ENCODE peak calls at places on chromosomes 2 and 18, in four cellular contexts. One of them, this sample, is unnamed. For H3K36me3, the result is how much of the 10 kb centered on the place peaks cover.

GRCh38 chr2:217622205-217622621 is 380.6 kb downstream of the TNS1 start:
- DNase-seq in stomach: no peak
- DNase-seq in NT2/D1: peak
- DNase-seq in pancreas: no peak
- DNase-seq in this sample: peak

GRCh38 chr2:174176898-174177297 is 71.4 kb downstream of the OLA1 start:
- DNase-seq in stomach: no peak
- DNase-seq in NT2/D1: no peak
- DNase-seq in pancreas: no peak
- DNase-seq in this sample: no peak

GRCh38 chr2:71721362-71721665 is 268.0 kb downstream of the DYSF start:
- DNase-seq in stomach: no peak
- DNase-seq in NT2/D1: no peak
- DNase-seq in pancreas: no peak
- DNase-seq in this sample: no peak

GRCh38 chr18:5294618-5295230 is 802 bp downstream of the ZBTB14 start:
- DNase-seq in stomach: peak
- DNase-seq in NT2/D1: peak
- DNase-seq in pancreas: peak
- DNase-seq in this sample: no peak

GRCh38 chr2:60530660-60531276 is 22.7 kb downstream of the BCL11A start:
- DNase-seq in stomach: peak
- DNase-seq in NT2/D1: no peak
- DNase-seq in pancreas: peak
- DNase-seq in this sample: no peak

GRCh38 chr2:18078206-18078605 is 199.7 kb downstream of the KCNS3 start:
- DNase-seq in stomach: no peak
- DNase-seq in NT2/D1: no peak
- DNase-seq in pancreas: no peak
- DNase-seq in this sample: no peak

GRCh38 chr2:235981629-235982028 is 186.6 kb downstream of the GBX2 start:
- DNase-seq in stomach: no peak
- DNase-seq in NT2/D1: peak
- DNase-seq in pancreas: no peak
- DNase-seq in this sample: peak

GRCh38 chr2:233479616-233480489 is 86.7 kb downstream of the USP40 start:
- DNase-seq in stomach: no peak
- DNase-seq in NT2/D1: no peak
- DNase-seq in pancreas: no peak
- DNase-seq in this sample: peak

GRCh38 chr2:143802242-143802641 is 673.0 kb downstream of the ARHGAP15 start:
- DNase-seq in stomach: no peak
- DNase-seq in NT2/D1: no peak
- DNase-seq in pancreas: no peak
- DNase-seq in this sample: no peak

GRCh38 chr2:76613330-76613729 is 902.6 kb upstream of the GCFC2 start:
- DNase-seq in stomach: no peak
- DNase-seq in NT2/D1: no peak
- DNase-seq in pancreas: no peak
- DNase-seq in this sample: peak

GRCh38 chr2:48200591-48201293 is 294.4 kb upstream of the FBXO11 start:
- DNase-seq in stomach: no peak
- DNase-seq in NT2/D1: no peak
- DNase-seq in pancreas: no peak
- DNase-seq in this sample: no peak

GRCh38 chr18:23856466-23857175 is 157.9 kb upstream of the TTC39C start:
- DNase-seq in stomach: no peak
- DNase-seq in NT2/D1: no peak
- DNase-seq in pancreas: no peak
- DNase-seq in this sample: no peak

GRCh38 chr2:3171564-3172264 is 205.9 kb downstream of the EIPR1 start:
- DNase-seq in stomach: no peak
- DNase-seq in NT2/D1: no peak
- DNase-seq in pancreas: no peak
- DNase-seq in this sample: no peak

GRCh38 chr2:54455584-54456525 is at the start of gene SPTBN1:
- DNase-seq in stomach: peak
- DNase-seq in NT2/D1: peak
- DNase-seq in pancreas: peak
- DNase-seq in this sample: peak

GRCh38 chr2:60806988-60807681 is 51.1 kb downstream of the PAPOLG start:
- DNase-seq in stomach: no peak
- DNase-seq in NT2/D1: no peak
- DNase-seq in pancreas: no peak
- DNase-seq in this sample: peak

GRCh38 chr2:58484629-58485028 is 243.5 kb upstream of the FANCL start:
- DNase-seq in stomach: no peak
- DNase-seq in NT2/D1: no peak
- DNase-seq in pancreas: no peak
- DNase-seq in this sample: no peak

GRCh38 chr18:77030201-77030600 is 102.4 kb downstream of the MBP start:
- DNase-seq in stomach: no peak
- DNase-seq in NT2/D1: no peak
- DNase-seq in pancreas: no peak
- DNase-seq in this sample: no peak

GRCh38 chr2:147473075-147473474 is 371.8 kb upstream of the ACVR2A start:
- DNase-seq in stomach: no peak
- DNase-seq in NT2/D1: no peak
- DNase-seq in pancreas: no peak
- DNase-seq in this sample: no peak

GRCh38 chr2:70247364-70248144 is 874 bp downstream of the TIA1 start:
- DNase-seq in stomach: no peak
- DNase-seq in NT2/D1: no peak
- DNase-seq in pancreas: no peak
- DNase-seq in this sample: no peak

GRCh38 chr2:53880756-53881155 is 21.0 kb upstream of the GPR75 start:
- DNase-seq in stomach: no peak
- DNase-seq in NT2/D1: no peak
- DNase-seq in pancreas: no peak
- DNase-seq in this sample: no peak

GRCh38 chr2:96159084-96159830 is 14.0 kb upstream of the DUSP2 start:
- DNase-seq in stomach: no peak
- DNase-seq in NT2/D1: no peak
- DNase-seq in pancreas: no peak
- DNase-seq in this sample: peak

GRCh38 chr2:8606649-8607550 is 75.0 kb upstream of the ID2 start:
- DNase-seq in stomach: no peak
- DNase-seq in NT2/D1: no peak
- DNase-seq in pancreas: no peak
- DNase-seq in this sample: no peak

GRCh38 chr2:25197336-25198208 is 29.2 kb upstream of the POMC start:
- DNase-seq in stomach: no peak
- DNase-seq in NT2/D1: no peak
- DNase-seq in pancreas: no peak
- DNase-seq in this sample: no peak

GRCh38 chr2:224438726-224439125 is 36.8 kb upstream of the FAM124B start:
- DNase-seq in stomach: no peak
- DNase-seq in NT2/D1: no peak
- DNase-seq in pancreas: no peak
- DNase-seq in this sample: no peak

GRCh38 chr2:224440988-224441387 is 39.1 kb upstream of the FAM124B start:
- DNase-seq in stomach: no peak
- DNase-seq in NT2/D1: no peak
- DNase-seq in pancreas: no peak
- DNase-seq in this sample: no peak

GRCh38 chr2:224444011-224444410 is 42.1 kb upstream of the FAM124B start:
- DNase-seq in stomach: no peak
- DNase-seq in NT2/D1: no peak
- DNase-seq in pancreas: no peak
- DNase-seq in this sample: no peak

GRCh38 chr2:224444783-224445182 is 42.9 kb upstream of the FAM124B start:
- DNase-seq in stomach: no peak
- DNase-seq in NT2/D1: no peak
- DNase-seq in pancreas: no peak
- DNase-seq in this sample: no peak

GRCh38 chr2:224442092-224442999 is 40.4 kb upstream of the FAM124B start:
- DNase-seq in stomach: no peak
- DNase-seq in NT2/D1: no peak
- DNase-seq in pancreas: no peak
- DNase-seq in this sample: peak
- H3K4me3 ChIP-seq in stomach: peak
- H3K4me3 ChIP-seq in NT2/D1: peak
- H3K4me3 ChIP-seq in pancreas: peak
- H3K4me3 ChIP-seq in this sample: no peak

GRCh38 chr2:178542161-178542560 is 61.9 kb downstream of the PLEKHA3 start:
- DNase-seq in stomach: no peak
- DNase-seq in NT2/D1: no peak
- DNase-seq in pancreas: no peak
- DNase-seq in this sample: no peak
- H3K36me3 ChIP-seq in stomach: half or more
- H3K36me3 ChIP-seq in NT2/D1: under half
- H3K36me3 ChIP-seq in pancreas: half or more
- H3K36me3 ChIP-seq in this sample: under half

GRCh38 chr2:222294996-222295367 is 3.8 kb downstream of the PAX3 start:
- DNase-seq in stomach: no peak
- DNase-seq in NT2/D1: no peak
- DNase-seq in pancreas: no peak
- DNase-seq in this sample: peak
- H3K4me3 ChIP-seq in stomach: peak
- H3K4me3 ChIP-seq in NT2/D1: no peak
- H3K4me3 ChIP-seq in pancreas: no peak
- H3K4me3 ChIP-seq in this sample: no peak

GRCh38 chr2:121766624-121767023 is 11.2 kb downstream of the TSN start:
- DNase-seq in stomach: no peak
- DNase-seq in NT2/D1: no peak
- DNase-seq in pancreas: no peak
- DNase-seq in this sample: no peak

GRCh38 chr2:121771976-121772742 is 16.7 kb downstream of the TSN start:
- DNase-seq in stomach: no peak
- DNase-seq in NT2/D1: no peak
- DNase-seq in pancreas: no peak
- DNase-seq in this sample: no peak

GRCh38 chr2:121764681-121765228 is 9.3 kb downstream of the TSN start:
- DNase-seq in stomach: no peak
- DNase-seq in NT2/D1: no peak
- DNase-seq in pancreas: no peak
- DNase-seq in this sample: no peak

GRCh38 chr2:121774216-121774615 is 18.8 kb downstream of the TSN start:
- DNase-seq in stomach: no peak
- DNase-seq in NT2/D1: no peak
- DNase-seq in pancreas: no peak
- DNase-seq in this sample: no peak

DNA sequence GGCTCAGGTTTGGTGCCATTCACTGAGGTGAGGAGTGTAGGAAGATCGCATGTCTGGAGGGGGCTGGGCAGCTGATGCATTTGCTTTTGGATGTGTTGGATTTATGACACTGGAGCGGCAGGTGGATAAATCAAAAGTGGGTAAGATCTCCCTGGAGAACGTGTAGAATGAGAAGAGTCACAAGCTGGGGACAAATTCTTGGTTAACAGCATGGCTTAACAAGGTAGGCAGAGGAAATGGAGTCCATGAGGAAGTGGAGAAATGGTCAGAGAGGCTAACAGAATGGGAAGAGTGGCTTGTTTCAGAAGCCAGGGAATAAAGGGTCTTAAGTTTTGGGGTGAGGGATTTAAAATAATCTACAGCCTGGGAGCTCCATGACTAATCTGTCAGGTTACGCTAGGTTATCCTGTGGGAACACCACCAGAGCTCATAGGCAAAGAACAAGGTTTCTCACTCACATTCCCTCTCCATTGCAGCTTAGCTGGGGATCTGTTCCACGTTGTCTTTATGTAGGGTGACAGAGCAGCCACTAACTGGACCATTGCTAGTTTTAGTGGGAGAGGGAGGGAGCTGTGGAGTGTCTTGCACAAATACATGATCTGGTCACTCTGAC is 12.8 kb downstream of the TSN start:
- DNase-seq in stomach: no peak
- DNase-seq in NT2/D1: no peak
- DNase-seq in pancreas: no peak
- DNase-seq in this sample: no peak
- H3K36me3 ChIP-seq in stomach: half or more
- H3K36me3 ChIP-seq in NT2/D1: half or more
- H3K36me3 ChIP-seq in pancreas: under half
- H3K36me3 ChIP-seq in this sample: under half

GRCh38 chr2:127576433-127577207 is 41.1 kb downstream of the MYO7B start:
- DNase-seq in stomach: peak
- DNase-seq in NT2/D1: no peak
- DNase-seq in pancreas: no peak
- DNase-seq in this sample: peak
- H3K4me3 ChIP-seq in stomach: no peak
- H3K4me3 ChIP-seq in NT2/D1: no peak
- H3K4me3 ChIP-seq in pancreas: no peak
- H3K4me3 ChIP-seq in this sample: no peak

GRCh38 chr2:188291617-188292445 is at the start of gene GULP1:
- DNase-seq in stomach: peak
- DNase-seq in NT2/D1: peak
- DNase-seq in pancreas: peak
- DNase-seq in this sample: peak

GRCh38 chr2:188295067-188295685 is 3.5 kb downstream of the GULP1 start:
- DNase-seq in stomach: no peak
- DNase-seq in NT2/D1: no peak
- DNase-seq in pancreas: no peak
- DNase-seq in this sample: no peak

GRCh38 chr2:188292446-188293239 is 969 bp downstream of the GULP1 start:
- DNase-seq in stomach: peak
- DNase-seq in NT2/D1: peak
- DNase-seq in pancreas: peak
- DNase-seq in this sample: peak

GRCh38 chr2:188293601-188294482 is 2.2 kb downstream of the GULP1 start:
- DNase-seq in stomach: peak
- DNase-seq in NT2/D1: no peak
- DNase-seq in pancreas: peak
- DNase-seq in this sample: no peak

GRCh38 chr2:188294547-188294946 is 2.9 kb downstream of the GULP1 start:
- DNase-seq in stomach: no peak
- DNase-seq in NT2/D1: no peak
- DNase-seq in pancreas: no peak
- DNase-seq in this sample: no peak
- H3K36me3 ChIP-seq in stomach: under half
- H3K36me3 ChIP-seq in NT2/D1: under half
- H3K36me3 ChIP-seq in pancreas: under half
- H3K36me3 ChIP-seq in this sample: under half